ENCODE peak calls at places on chromosomes 4 and X, in ten cellular contexts. Y, K, B, O, F, J, H, E, U and Q are unnamed samples.

GRCh38 chr4:184287697-184288255 is 70.1 kb upstream of the ENPP6 start:
- DNase-seq in F (no peak), E (no peak), U (no peak), Y (no peak), K (no peak), O (no peak), B (no peak), J (peak; percentile 21), H (no peak), Q (peak; percentile 20)

GRCh38 chrX:113929004-113929403 is 654.9 kb upstream of the HTR2C start:
- DNase-seq in O (peak; percentile 5), K (peak; percentile 3), E (no peak), H (no peak), J (no peak), U (no peak), B (no peak), F (no peak), Y (peak; percentile 59), Q (peak; percentile 21)

GRCh38 chr4:183354213-183354612 is 32.0 kb upstream of the CLDN24 start:
- DNase-seq in B (peak; percentile 23), J (no peak), F (no peak), O (no peak), H (no peak), U (peak; percentile 67), Y (no peak), E (no peak), K (no peak), Q (peak; percentile 10)

GRCh38 chrX:48025561-48025960 is 18.8 kb downstream of the SPACA5 start:
- DNase-seq in H (peak; percentile 42), J (peak; percentile 20), O (peak; percentile 20), E (peak; percentile 32), U (peak; percentile 67), F (no peak), Y (peak; percentile 57), K (peak; percentile 79), B (peak; percentile 49), Q (peak; percentile 22)

GRCh38 chrX:109475174-109475891 is 6.6 kb downstream of the GUCY2F start:
- DNase-seq in B (peak; percentile 39), H (no peak), E (no peak), U (peak; percentile 0), J (peak; percentile 2), O (peak; percentile 12), Y (peak; percentile 66), K (peak; percentile 72), F (peak; percentile 38), Q (peak; percentile 54)

GRCh38 chr4:126821152-126821551 is 811.6 kb upstream of the INTU start:
- DNase-seq in E (no peak), K (no peak), Y (no peak), O (no peak), J (no peak), H (no peak), F (no peak), U (no peak), B (no peak), Q (no peak)

GRCh38 chr4:38162240-38162784 is 202.1 kb downstream of the PTTG2 start:
- DNase-seq in K (no peak), Y (no peak), O (peak; percentile 87), H (no peak), E (no peak), U (no peak), B (peak; percentile 78), J (peak; percentile 77), F (peak; percentile 71), Q (no peak)

GRCh38 chrX:130861462-130861861 is 41.5 kb downstream of the ENOX2 start:
- DNase-seq in E (no peak), O (no peak), U (no peak), Y (no peak), K (no peak), H (no peak), B (no peak), J (no peak), F (no peak), Q (no peak)

GRCh38 chr4:133802741-133803140 is 398.8 kb downstream of the PABPC4L start:
- DNase-seq in U (no peak), H (no peak), Y (no peak), B (no peak), E (no peak), K (no peak), O (peak; percentile 55), J (no peak), F (no peak), Q (no peak)

GRCh38 chr4:99863804-99864203 is 30.4 kb downstream of the LAMTOR3 start:
- DNase-seq in F (no peak), K (no peak), B (no peak), H (no peak), Y (no peak), J (no peak), U (no peak), E (no peak), O (peak; percentile 12), Q (no peak)

GRCh38 chr4:183797041-183797444 is 108.1 kb upstream of the STOX2 start:
- DNase-seq in O (no peak), U (peak; percentile 53), F (peak; percentile 62), B (no peak), Y (no peak), E (no peak), K (peak; percentile 4), J (no peak), H (no peak), Q (peak; percentile 19)

GRCh38 chr4:181006509-181007290 is 1236.5 kb upstream of the TENM3 start:
- DNase-seq in H (no peak), J (no peak), F (no peak), B (no peak), Y (no peak), O (no peak), K (no peak), E (no peak), U (no peak), Q (no peak)

GRCh38 chr4:92071587-92071986 is 232.2 kb upstream of the GRID2 start:
- DNase-seq in E (no peak), B (no peak), O (no peak), F (no peak), K (no peak), J (no peak), U (no peak), H (no peak), Y (no peak), Q (no peak)

GRCh38 chr4:172245493-172245892 is 432.3 kb downstream of the GALNTL6 start:
- DNase-seq in J (no peak), B (no peak), F (no peak), U (no peak), O (no peak), K (no peak), E (no peak), Y (no peak), H (no peak), Q (no peak)

GRCh38 chr4:68367835-68368234 is 17.9 kb upstream of the YTHDC1 start:
- DNase-seq in J (no peak), O (no peak), U (no peak), H (no peak), F (no peak), E (no peak), B (no peak), K (no peak), Y (no peak), Q (no peak)